ENCODE peak calls at places on chromosomes 3 and 15, in ten cellular contexts. H is astrocyte of the spinal cord; D is stimulated activated CD8-positive, alpha-beta memory T cell treated with anti-CD3 and anti-CD28 coated beads, Interleukin-7, amount 100 ng/mL, for 4 hours; S is Calu3; Y is left ventricle myocardium inferior; K is GM04503; P is GM12865; R is NCI-H2171 treated with DMSO at 0.1 percent for 48 hours; M is A172; T is C1 segment of cervical spinal cord. B is an unnamed sample.

GRCh38 chr3:25007974-25008658 is 419.9 kb upstream of the RARB start:
- DNase-seq in H (peak; percentile 71), D (no peak), S (no peak), Y (no peak), K (no peak), P (peak; percentile 61), R (no peak), M (no peak), T (no peak), B (no peak)

GRCh38 chr3:66000506-66000905 is 38.2 kb downstream of the MAGI1 start:
- DNase-seq in H (no peak), D (no peak), S (no peak), Y (no peak), K (no peak), P (no peak), R (no peak), M (no peak), T (no peak), B (no peak)

GRCh38 chr3:99839613-99840012 is 22.0 kb downstream of the CMSS1 start:
- DNase-seq in H (no peak), D (no peak), S (no peak), Y (no peak), K (no peak), P (no peak), R (no peak), M (no peak), T (no peak), B (no peak)

GRCh38 chr3:63940389-63940757 is 28.2 kb upstream of the SCAANT1 start:
- DNase-seq in H (peak; percentile 60), D (no peak), S (no peak), Y (no peak), K (no peak), P (no peak), R (no peak), M (peak; percentile 32), T (no peak), B (no peak)

GRCh38 chr3:171416061-171416460 is 44.1 kb downstream of the TNIK start:
- DNase-seq in H (no peak), D (no peak), S (no peak), Y (no peak), K (no peak), P (no peak), R (no peak), M (no peak), T (no peak), B (no peak)

GRCh38 chr3:122668930-122669730 is 11.5 kb upstream of the PARP14 start:
- DNase-seq in H (peak; percentile 73), D (no peak), S (peak; percentile 61), Y (no peak), K (peak; percentile 56), P (peak; percentile 69), R (no peak), M (no peak), T (no peak), B (no peak)

GRCh38 chr15:72766025-72766424 is 17.5 kb downstream of the ADPGK start:
- DNase-seq in H (no peak), D (no peak), S (no peak), Y (no peak), K (no peak), P (no peak), R (no peak), M (no peak), T (no peak), B (no peak)

GRCh38 chr3:6220361-6220957 is 640.5 kb upstream of the GRM7 start:
- DNase-seq in H (no peak), D (no peak), S (no peak), Y (no peak), K (no peak), P (no peak), R (no peak), M (no peak), T (no peak), B (no peak)

GRCh38 chr3:10505050-10505790 is at the start of gene ATP2B2:
- DNase-seq in H (peak; percentile 1), D (peak; percentile 1), S (no peak), Y (no peak), K (no peak), P (no peak), R (peak; percentile 79), M (no peak), T (no peak), B (no peak)

GRCh38 chr3:136255672-136256406 is 5.7 kb downstream of the PCCB start:
- DNase-seq in H (no peak), D (no peak), S (no peak), Y (no peak), K (no peak), P (no peak), R (no peak), M (no peak), T (no peak), B (no peak)

B was measured in MM.1S.